ENCODE peak calls at places on chromosomes 4 and X, in five cellular contexts. One of them, this sample, is unnamed.

GRCh38 chr4:72715299-72715698 is 146.3 kb upstream of the ADAMTS3 start:
- DNase-seq in hepatocyte: no peak
- DNase-seq in SK-N-SH: no peak
- DNase-seq in IMR-90: no peak
- DNase-seq in fibroblast of lung: no peak
- DNase-seq in this sample: no peak

GRCh38 chr4:91924625-91925024 is 379.1 kb upstream of the GRID2 start:
- DNase-seq in hepatocyte: no peak
- DNase-seq in SK-N-SH: no peak
- DNase-seq in IMR-90: no peak
- DNase-seq in fibroblast of lung: no peak
- DNase-seq in this sample: no peak

GRCh38 chrX:76821276-76821675 is 393.8 kb downstream of the MAGEE1 start:
- DNase-seq in hepatocyte: no peak
- DNase-seq in SK-N-SH: no peak
- DNase-seq in IMR-90: no peak
- DNase-seq in fibroblast of lung: no peak
- DNase-seq in this sample: no peak

GRCh38 chr4:114115526-114115925 is 136.1 kb upstream of the ARSJ start:
- DNase-seq in hepatocyte: no peak
- DNase-seq in SK-N-SH: no peak
- DNase-seq in IMR-90: no peak
- DNase-seq in fibroblast of lung: no peak
- DNase-seq in this sample: no peak

GRCh38 chrX:16465081-16465876 is 184.7 kb upstream of the S100G start:
- DNase-seq in hepatocyte: no peak
- DNase-seq in SK-N-SH: no peak
- DNase-seq in IMR-90: peak; percentile 60
- DNase-seq in fibroblast of lung: no peak
- DNase-seq in this sample: no peak

GRCh38 chr4:61202100-61202637 is 2.0 kb downstream of the ADGRL3 start:
- DNase-seq in hepatocyte: no peak
- DNase-seq in SK-N-SH: peak; percentile 60
- DNase-seq in IMR-90: no peak
- DNase-seq in fibroblast of lung: peak; percentile 18
- DNase-seq in this sample: no peak

GRCh38 chrX:132986556-132986955 is 28.1 kb upstream of the HS6ST2 start:
- DNase-seq in hepatocyte: no peak
- DNase-seq in SK-N-SH: no peak
- DNase-seq in IMR-90: no peak
- DNase-seq in fibroblast of lung: no peak
- DNase-seq in this sample: no peak

GRCh38 chrX:13029341-13029740 is 15.1 kb downstream of the FAM9C start:
- DNase-seq in hepatocyte: peak; percentile 54
- DNase-seq in SK-N-SH: no peak
- DNase-seq in IMR-90: peak; percentile 43
- DNase-seq in fibroblast of lung: peak; percentile 44
- DNase-seq in this sample: peak; percentile 81

GRCh38 chr4:155632314-155632713 is 34.3 kb upstream of the GUCY1A1 start:
- DNase-seq in hepatocyte: no peak
- DNase-seq in SK-N-SH: no peak
- DNase-seq in IMR-90: no peak
- DNase-seq in fibroblast of lung: peak; percentile 37
- DNase-seq in this sample: no peak

GRCh38 chr4:130808492-130808891 is 1712.5 kb downstream of the C4orf33 start:
- DNase-seq in hepatocyte: no peak
- DNase-seq in SK-N-SH: peak; percentile 7
- DNase-seq in IMR-90: no peak
- DNase-seq in fibroblast of lung: peak; percentile 31
- DNase-seq in this sample: no peak

GRCh38 chrX:136260801-136261200 is 9.6 kb upstream of the MAP7D3 start:
- DNase-seq in hepatocyte: no peak
- DNase-seq in SK-N-SH: no peak
- DNase-seq in IMR-90: peak; percentile 89
- DNase-seq in fibroblast of lung: peak; percentile 78
- DNase-seq in this sample: peak; percentile 65

GRCh38 chr4:23934915-23935314 is 45.1 kb upstream of the PPARGC1A start:
- DNase-seq in hepatocyte: peak; percentile 19
- DNase-seq in SK-N-SH: no peak
- DNase-seq in IMR-90: peak; percentile 87
- DNase-seq in fibroblast of lung: peak; percentile 98
- DNase-seq in this sample: no peak

GRCh38 chrX:102746134-102746584 is 25.6 kb downstream of the GPRASP3 start:
- DNase-seq in hepatocyte: peak; percentile 50
- DNase-seq in SK-N-SH: peak; percentile 62
- DNase-seq in IMR-90: no peak
- DNase-seq in fibroblast of lung: peak; percentile 10
- DNase-seq in this sample: no peak

GRCh38 chrX:104085919-104086318 is 9.9 kb upstream of the TMSB15C start:
- DNase-seq in hepatocyte: no peak
- DNase-seq in SK-N-SH: no peak
- DNase-seq in IMR-90: no peak
- DNase-seq in fibroblast of lung: no peak
- DNase-seq in this sample: no peak

GRCh38 chrX:29870608-29871007 is 344.8 kb upstream of the MAGEB2 start:
- DNase-seq in hepatocyte: no peak
- DNase-seq in SK-N-SH: no peak
- DNase-seq in IMR-90: no peak
- DNase-seq in fibroblast of lung: no peak
- DNase-seq in this sample: no peak

GRCh38 chr4:155659168-155659567 is 7.5 kb upstream of the GUCY1A1 start:
- DNase-seq in hepatocyte: no peak
- DNase-seq in SK-N-SH: no peak
- DNase-seq in IMR-90: no peak
- DNase-seq in fibroblast of lung: no peak
- DNase-seq in this sample: no peak

GRCh38 chrX:84907324-84907946 is 96.2 kb upstream of the APOOL start:
- DNase-seq in hepatocyte: peak; percentile 25
- DNase-seq in SK-N-SH: peak; percentile 1
- DNase-seq in IMR-90: peak; percentile 5
- DNase-seq in fibroblast of lung: peak; percentile 36
- DNase-seq in this sample: no peak

GRCh38 chr4:6761540-6762243 is 20.8 kb upstream of the KIAA0232 start:
- DNase-seq in hepatocyte: no peak
- DNase-seq in SK-N-SH: peak; percentile 84
- DNase-seq in IMR-90: no peak
- DNase-seq in fibroblast of lung: no peak
- DNase-seq in this sample: no peak

GRCh38 chr4:56677673-56678072 is 3.4 kb downstream of the HOPX start:
- DNase-seq in hepatocyte: no peak
- DNase-seq in SK-N-SH: no peak
- DNase-seq in IMR-90: no peak
- DNase-seq in fibroblast of lung: no peak
- DNase-seq in this sample: no peak

GRCh38 chr4:41022116-41022515 is 192.2 kb downstream of the APBB2 start:
- DNase-seq in hepatocyte: no peak
- DNase-seq in SK-N-SH: no peak
- DNase-seq in IMR-90: no peak
- DNase-seq in fibroblast of lung: no peak
- DNase-seq in this sample: no peak

GRCh38 chrX:48854898-48855297 is 19.5 kb upstream of the PCSK1N start:
- DNase-seq in hepatocyte: no peak
- DNase-seq in SK-N-SH: no peak
- DNase-seq in IMR-90: no peak
- DNase-seq in fibroblast of lung: no peak
- DNase-seq in this sample: no peak

GRCh38 chrX:29687687-29688086 is 527.7 kb upstream of the MAGEB2 start:
- DNase-seq in hepatocyte: peak; percentile 4
- DNase-seq in SK-N-SH: no peak
- DNase-seq in IMR-90: peak; percentile 76
- DNase-seq in fibroblast of lung: peak; percentile 71
- DNase-seq in this sample: no peak

GRCh38 chr4:89482248-89482647 is 174.6 kb upstream of the GPRIN3 start:
- DNase-seq in hepatocyte: peak; percentile 55
- DNase-seq in SK-N-SH: peak; percentile 61
- DNase-seq in IMR-90: peak; percentile 53
- DNase-seq in fibroblast of lung: peak; percentile 66
- DNase-seq in this sample: no peak

GRCh38 chr4:166422475-166422874 is 549.4 kb downstream of the TLL1 start:
- DNase-seq in hepatocyte: no peak
- DNase-seq in SK-N-SH: no peak
- DNase-seq in IMR-90: peak; percentile 2
- DNase-seq in fibroblast of lung: peak; percentile 64
- DNase-seq in this sample: no peak

GRCh38 chr4:1045595-1046201 is 34.3 kb downstream of the FGFRL1 start:
- DNase-seq in hepatocyte: no peak
- DNase-seq in SK-N-SH: no peak
- DNase-seq in IMR-90: no peak
- DNase-seq in fibroblast of lung: no peak
- DNase-seq in this sample: no peak

GRCh38 chr4:156298230-156298629 is 344.6 kb upstream of the CTSO start:
- DNase-seq in hepatocyte: peak; percentile 34
- DNase-seq in SK-N-SH: no peak
- DNase-seq in IMR-90: peak; percentile 97
- DNase-seq in fibroblast of lung: peak; percentile 77
- DNase-seq in this sample: no peak

GRCh38 chrX:136126892-136127406 is 20.4 kb upstream of the FHL1 start:
- DNase-seq in hepatocyte: no peak
- DNase-seq in SK-N-SH: peak; percentile 31
- DNase-seq in IMR-90: peak; percentile 27
- DNase-seq in fibroblast of lung: peak; percentile 26
- DNase-seq in this sample: no peak

GRCh38 chrX:40434947-40435346 is 145.8 kb upstream of the ATP6AP2 start:
- DNase-seq in hepatocyte: peak; percentile 66
- DNase-seq in SK-N-SH: peak; percentile 51
- DNase-seq in IMR-90: peak; percentile 1
- DNase-seq in fibroblast of lung: peak; percentile 58
- DNase-seq in this sample: no peak

GRCh38 chr4:1775731-1776500 is 17.2 kb upstream of the FGFR3 start:
- DNase-seq in hepatocyte: no peak
- DNase-seq in SK-N-SH: peak; percentile 75
- DNase-seq in IMR-90: no peak
- DNase-seq in fibroblast of lung: no peak
- DNase-seq in this sample: peak; percentile 75

DNA sequence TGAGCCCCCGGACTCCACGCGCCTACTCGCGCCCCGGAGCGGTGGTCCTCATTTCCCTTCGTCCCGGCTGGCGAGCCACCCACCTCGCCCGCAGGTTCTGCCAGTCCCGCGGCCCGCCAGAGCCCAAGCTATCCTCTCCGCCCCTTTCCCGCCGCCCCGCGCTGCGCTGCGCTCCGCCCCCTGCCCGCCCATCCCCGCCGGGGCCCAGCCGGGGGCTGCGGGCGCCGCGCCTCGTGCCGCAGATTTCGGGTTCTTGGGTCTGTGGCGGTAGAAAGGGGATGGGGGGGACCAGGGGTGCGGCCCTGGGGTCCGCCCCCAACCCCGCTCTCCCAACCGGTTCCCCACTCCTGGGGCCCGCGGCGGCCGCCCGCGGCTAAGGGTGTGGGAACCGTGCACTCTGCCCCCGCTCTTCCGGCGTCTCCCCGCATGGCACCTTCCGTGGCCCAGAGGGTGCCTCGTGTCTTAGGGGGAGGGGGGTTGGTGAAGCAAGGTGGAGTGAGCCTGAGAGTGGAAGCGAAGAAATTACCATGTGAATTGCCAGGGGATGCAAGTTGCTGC is 650.8 kb upstream of the DIPK2B start:
- DNase-seq in hepatocyte: peak; percentile 61
- DNase-seq in SK-N-SH: peak; percentile 15
- DNase-seq in IMR-90: no peak
- DNase-seq in fibroblast of lung: no peak
- DNase-seq in this sample: peak; percentile 61
- H2AFZ ChIP-seq in hepatocyte: peak overlapping the region; percentile 66
- H2AFZ ChIP-seq in SK-N-SH: no peak overlapping the region
- H2AFZ ChIP-seq in IMR-90: peak overlapping the region; percentile 89
- H2AFZ ChIP-seq in fibroblast of lung: peak overlapping the region; percentile 59
- H2AFZ ChIP-seq in this sample: no peak overlapping the region

GRCh38 chrX:55996649-55997048 is 235.5 kb upstream of the KLF8 start:
- DNase-seq in hepatocyte: no peak
- DNase-seq in SK-N-SH: no peak
- DNase-seq in IMR-90: no peak
- DNase-seq in fibroblast of lung: no peak
- DNase-seq in this sample: no peak

GRCh38 chrX:56000169-56000568 is 232.0 kb upstream of the KLF8 start:
- DNase-seq in hepatocyte: no peak
- DNase-seq in SK-N-SH: no peak
- DNase-seq in IMR-90: no peak
- DNase-seq in fibroblast of lung: peak; percentile 0
- DNase-seq in this sample: no peak

GRCh38 chrX:56000729-56001128 is 231.4 kb upstream of the KLF8 start:
- DNase-seq in hepatocyte: no peak
- DNase-seq in SK-N-SH: no peak
- DNase-seq in IMR-90: no peak
- DNase-seq in fibroblast of lung: no peak
- DNase-seq in this sample: no peak
- H3K4me3 ChIP-seq in hepatocyte: no peak overlapping the region
- H3K4me3 ChIP-seq in SK-N-SH: no peak overlapping the region
- H3K4me3 ChIP-seq in IMR-90: no peak overlapping the region
- H3K4me3 ChIP-seq in fibroblast of lung: no peak overlapping the region
- H3K4me3 ChIP-seq in this sample: no peak overlapping the region

GRCh38 chr4:63632858-63633257 is 776.4 kb downstream of the TECRL start:
- DNase-seq in hepatocyte: no peak
- DNase-seq in SK-N-SH: no peak
- DNase-seq in IMR-90: no peak
- DNase-seq in fibroblast of lung: no peak
- DNase-seq in this sample: no peak
- H2AFZ ChIP-seq in hepatocyte: no peak overlapping the region
- H2AFZ ChIP-seq in SK-N-SH: no peak overlapping the region
- H2AFZ ChIP-seq in IMR-90: no peak overlapping the region
- H2AFZ ChIP-seq in fibroblast of lung: no peak overlapping the region
- H2AFZ ChIP-seq in this sample: no peak overlapping the region

GRCh38 chr4:163662761-163663160 is 168.3 kb downstream of the TMA16 start:
- DNase-seq in hepatocyte: no peak
- DNase-seq in SK-N-SH: no peak
- DNase-seq in IMR-90: no peak
- DNase-seq in fibroblast of lung: no peak
- DNase-seq in this sample: no peak

GRCh38 chr4:163665521-163666334 is 171.2 kb downstream of the TMA16 start:
- DNase-seq in hepatocyte: no peak
- DNase-seq in SK-N-SH: no peak
- DNase-seq in IMR-90: no peak
- DNase-seq in fibroblast of lung: no peak
- DNase-seq in this sample: no peak

GRCh38 chr4:163663454-163664225 is 169.2 kb downstream of the TMA16 start:
- DNase-seq in hepatocyte: no peak
- DNase-seq in SK-N-SH: no peak
- DNase-seq in IMR-90: no peak
- DNase-seq in fibroblast of lung: no peak
- DNase-seq in this sample: no peak

GRCh38 chr4:163666335-163666888 is 171.9 kb downstream of the TMA16 start:
- DNase-seq in hepatocyte: no peak
- DNase-seq in SK-N-SH: no peak
- DNase-seq in IMR-90: no peak
- DNase-seq in fibroblast of lung: no peak
- DNase-seq in this sample: no peak
- H3K4me3 ChIP-seq in hepatocyte: no peak overlapping the region
- H3K4me3 ChIP-seq in SK-N-SH: no peak overlapping the region
- H3K4me3 ChIP-seq in IMR-90: no peak overlapping the region
- H3K4me3 ChIP-seq in fibroblast of lung: no peak overlapping the region
- H3K4me3 ChIP-seq in this sample: no peak overlapping the region

DNA sequence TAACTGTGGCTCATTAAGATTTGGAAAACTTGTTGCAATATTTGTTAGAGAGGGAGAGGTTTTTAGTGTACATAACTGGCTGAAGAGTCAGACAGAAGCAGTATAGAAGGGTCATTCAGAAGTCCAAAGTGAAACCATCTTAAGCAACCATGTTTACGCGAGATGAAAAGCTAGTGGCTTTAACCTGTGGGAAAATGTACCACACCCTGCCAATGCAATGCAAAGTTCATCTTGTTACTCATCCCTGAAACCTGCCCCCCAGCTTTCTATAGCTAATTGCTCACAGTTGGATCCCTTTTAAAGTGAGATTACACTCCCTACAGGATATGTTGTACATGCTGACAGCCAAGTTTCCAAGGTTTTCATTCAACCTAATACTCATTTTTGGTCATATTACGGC is 96.7 kb upstream of the RAPGEF2 start:
- DNase-seq in hepatocyte: peak; percentile 74
- DNase-seq in SK-N-SH: no peak
- DNase-seq in IMR-90: peak; percentile 48
- DNase-seq in fibroblast of lung: peak; percentile 62
- DNase-seq in this sample: peak; percentile 61
- H2AFZ ChIP-seq in hepatocyte: no peak overlapping the region
- H2AFZ ChIP-seq in SK-N-SH: no peak overlapping the region
- H2AFZ ChIP-seq in IMR-90: no peak overlapping the region
- H2AFZ ChIP-seq in fibroblast of lung: no peak overlapping the region
- H2AFZ ChIP-seq in this sample: peak overlapping the region; percentile 40

This sample was measured in PC-9.